ENCODE peak calls at places on chromosomes 6 and 20, in ten cellular contexts. P is endodermal cell, W is GM10248, Y is A549, D is adrenal gland, V is esophagus muscularis mucosa, L is transverse colon, G is mesothelial cell of epicardium, Q is fibroblast of pulmonary artery, Z is psoas muscle. J is an unnamed sample.

GRCh38 chr6:121881974-121882667 is 446.7 kb downstream of the GJA1 start:
- DNase-seq in P (no peak), W (no peak), Y (no peak), D (no peak), V (no peak), L (no peak), G (no peak), Q (peak), Z (no peak), J (no peak)

GRCh38 chr20:64238851-64239387 is 16.6 kb upstream of the PCMTD2 start:
- DNase-seq in P (no peak), W (peak), Y (no peak), D (no peak), V (no peak), L (no peak), G (no peak), Q (no peak), Z (peak), J (no peak)

GRCh38 chr20:59518881-59519706 is 85.2 kb upstream of the PHACTR3 start:
- DNase-seq in P (peak), W (peak), Y (peak), D (peak), V (peak), L (peak), G (no peak), Q (peak), Z (no peak), J (no peak)

GRCh38 chr6:24935753-24936152 is at the start of gene RIPOR2:
- DNase-seq in P (peak), W (peak), Y (no peak), D (no peak), V (no peak), L (peak), G (no peak), Q (no peak), Z (peak), J (no peak)

GRCh38 chr20:61670274-61670673 is 395.4 kb downstream of the TAF4 start:
- DNase-seq in P (no peak), W (no peak), Y (no peak), D (no peak), V (no peak), L (no peak), G (no peak), Q (no peak), Z (no peak), J (no peak)

GRCh38 chr6:49698538-49699205 is 14.7 kb downstream of the CRISP2 start:
- DNase-seq in P (no peak), W (no peak), Y (no peak), D (no peak), V (no peak), L (no peak), G (no peak), Q (no peak), Z (no peak), J (no peak)

GRCh38 chr20:49187330-49188100 is 619 bp downstream of the STAU1 start:
- DNase-seq in P (peak), W (peak), Y (no peak), D (peak), V (no peak), L (peak), G (no peak), Q (no peak), Z (peak), J (no peak)

GRCh38 chr20:35434085-35435005 is 3.7 kb downstream of the GDF5 start:
- DNase-seq in P (no peak), W (no peak), Y (no peak), D (no peak), V (no peak), L (no peak), G (no peak), Q (peak), Z (peak), J (no peak)

GRCh38 chr6:29617782-29618557 is 15.0 kb downstream of the GABBR1 start:
- DNase-seq in P (peak), W (no peak), Y (peak), D (no peak), V (no peak), L (no peak), G (no peak), Q (no peak), Z (no peak), J (no peak)

GRCh38 chr6:29520232-29520631 is 32.5 kb upstream of the MAS1L start:
- DNase-seq in P (peak), W (no peak), Y (no peak), D (no peak), V (peak), L (no peak), G (no peak), Q (no peak), Z (no peak), J (peak)

GRCh38 chr6:31582230-31582601 is at the start of gene LTB:
- DNase-seq in P (no peak), W (no peak), Y (no peak), D (no peak), V (no peak), L (peak), G (no peak), Q (no peak), Z (no peak), J (no peak)

GRCh38 chr6:87697581-87698552 is 4.2 kb downstream of the AKIRIN2 start:
- DNase-seq in P (no peak), W (no peak), Y (no peak), D (no peak), V (no peak), L (no peak), G (no peak), Q (peak), Z (no peak), J (no peak)

GRCh38 chr6:88246654-88247053 is 80.5 kb upstream of the CNR1 start:
- DNase-seq in P (peak), W (no peak), Y (no peak), D (no peak), V (no peak), L (no peak), G (no peak), Q (no peak), Z (no peak), J (no peak)

DNA sequence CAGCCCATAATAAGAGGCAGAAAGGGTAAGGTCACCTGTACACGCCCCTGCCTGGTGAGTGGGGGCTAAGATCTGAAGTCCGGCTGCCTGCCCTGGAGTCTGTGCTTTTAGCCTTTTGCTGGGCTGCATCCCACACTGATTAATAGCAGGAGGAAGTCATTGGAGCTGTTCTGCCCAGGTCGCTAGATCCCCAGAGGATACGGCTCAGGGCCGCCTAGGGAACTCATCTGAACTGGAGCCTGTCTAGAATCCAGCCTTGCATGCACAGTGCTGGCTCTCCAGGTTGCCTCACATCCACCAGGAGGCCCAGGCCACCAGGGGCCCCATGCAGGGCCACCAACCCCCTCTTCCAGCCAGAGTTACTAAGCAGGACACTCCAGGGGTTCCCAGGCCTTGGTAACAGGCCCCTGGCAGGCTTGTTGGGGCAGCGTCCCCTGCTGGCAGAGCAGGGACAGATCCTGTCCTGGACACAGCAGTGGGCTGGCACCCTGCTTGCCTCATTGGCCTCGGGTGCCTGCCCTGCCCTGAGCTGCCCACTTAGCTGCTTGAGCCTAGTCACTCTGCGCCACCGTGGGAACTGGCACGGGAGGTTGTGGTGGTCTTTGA is 35.3 kb downstream of the EFCAB8 start:
- DNase-seq in P (peak), W (peak), Y (peak), D (peak), V (no peak), L (no peak), G (no peak), Q (peak), Z (no peak), J (no peak)
- TF ChIP-seq CTCF in P (peak), W (peak), Y (peak), D (peak), V (no peak), L (peak), G (no peak), Q (peak), Z (no peak), J (peak)

DNA sequence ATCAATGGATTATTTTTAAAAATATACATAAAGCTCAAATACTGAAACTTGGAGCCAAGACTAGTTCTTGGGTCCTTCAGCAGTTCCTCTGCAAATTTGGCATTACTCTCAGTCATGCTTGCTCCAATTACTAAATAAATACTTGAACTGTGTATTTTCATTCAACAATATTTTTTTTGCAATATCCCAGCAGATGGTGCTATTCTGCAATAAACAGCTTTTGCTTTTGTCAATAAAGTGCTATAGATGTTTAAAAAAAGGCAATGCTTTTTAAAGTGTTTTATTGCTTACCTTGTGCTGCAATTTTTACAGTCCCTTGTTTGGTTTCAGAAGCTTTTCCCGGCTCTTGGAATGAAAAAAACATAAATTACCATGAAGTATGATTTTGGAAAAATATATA is 243.4 kb downstream of the TRDN start:
- DNase-seq in P (no peak), W (no peak), Y (no peak), D (no peak), V (no peak), L (no peak), G (no peak), Q (peak), Z (no peak), J (no peak)
- TF ChIP-seq CTCF in P (peak), W (no peak), Y (peak), D (peak), V (no peak), L (no peak), G (peak), Q (peak), Z (peak), J (peak)

DNA sequence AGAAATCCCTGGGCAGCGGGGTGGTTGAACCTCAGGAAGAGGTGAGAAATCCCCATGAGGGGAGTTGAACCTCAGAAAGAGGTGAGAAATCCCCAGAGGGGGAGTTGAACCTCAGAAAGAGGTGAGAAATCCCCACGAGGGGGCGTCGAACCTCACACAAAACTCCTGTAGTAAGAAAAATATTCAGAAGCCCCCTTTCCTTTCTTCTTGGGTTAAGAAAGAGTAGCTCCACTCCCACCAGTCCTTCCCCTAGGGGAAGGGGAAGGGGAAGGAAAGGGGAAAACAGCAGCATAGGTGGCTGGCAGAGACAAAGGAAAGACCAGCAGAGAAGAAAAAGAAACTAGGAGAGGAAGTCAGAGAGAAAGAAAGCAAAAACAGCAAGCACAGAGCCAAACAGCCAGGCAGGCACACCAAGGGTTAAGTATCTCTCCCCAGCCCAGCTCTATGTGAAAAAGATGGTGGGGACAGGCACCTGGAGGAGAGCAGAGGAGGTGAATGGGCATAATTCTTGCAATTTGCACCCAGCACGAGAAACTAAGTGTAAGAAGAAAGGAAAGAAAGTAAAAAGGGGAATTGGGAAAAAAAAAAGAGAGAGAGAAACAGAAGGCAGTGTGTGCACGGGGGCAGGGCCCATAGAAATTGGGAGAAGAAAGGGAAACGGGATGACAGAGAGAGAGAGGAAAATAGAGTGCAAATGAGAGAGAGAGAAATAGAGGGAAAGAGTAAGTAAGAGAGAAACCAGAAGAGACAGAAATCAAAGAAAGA is 88.2 kb downstream of the PLG start:
- DNase-seq in P (peak), W (no peak), Y (no peak), D (no peak), V (peak), L (no peak), G (no peak), Q (no peak), Z (no peak), J (no peak)
- TF ChIP-seq CTCF in P (peak), W (no peak), Y (peak), D (no peak), V (no peak), L (no peak), G (no peak), Q (no peak), Z (no peak), J (peak)

DNA sequence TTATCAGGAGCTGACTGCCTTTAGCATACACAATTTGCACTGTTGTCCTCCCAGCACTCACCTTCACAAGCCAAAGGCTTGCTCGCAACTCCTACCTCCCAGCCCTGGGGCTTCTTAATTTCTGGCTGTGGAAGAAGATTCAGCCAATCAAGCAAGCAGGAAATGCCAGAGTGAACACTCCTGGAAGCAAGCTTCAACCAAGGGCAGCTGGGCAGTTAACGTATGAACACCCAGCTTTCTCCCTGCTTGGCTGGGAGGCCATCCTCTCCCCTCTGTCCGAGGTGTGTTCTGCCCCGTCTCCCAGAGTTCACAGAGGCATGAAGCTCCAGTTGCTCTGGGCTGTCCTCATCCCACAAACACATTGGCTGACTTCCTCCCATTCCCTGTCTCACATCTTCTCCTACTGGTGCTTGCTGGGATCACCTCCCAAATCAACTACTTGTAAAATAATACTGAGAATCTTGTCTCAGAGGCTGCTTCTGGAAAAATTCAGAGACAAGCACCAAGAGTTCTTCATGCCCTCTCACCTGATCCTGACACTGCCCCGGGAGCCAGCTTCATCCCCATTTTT is 15.3 kb upstream of the SRSF6 start:
- DNase-seq in P (peak), W (no peak), Y (peak), D (no peak), V (no peak), L (no peak), G (no peak), Q (peak), Z (no peak), J (no peak)
- TF ChIP-seq CTCF in P (peak), W (no peak), Y (no peak), D (no peak), V (no peak), L (no peak), G (no peak), Q (peak), Z (no peak), J (no peak)

DNA sequence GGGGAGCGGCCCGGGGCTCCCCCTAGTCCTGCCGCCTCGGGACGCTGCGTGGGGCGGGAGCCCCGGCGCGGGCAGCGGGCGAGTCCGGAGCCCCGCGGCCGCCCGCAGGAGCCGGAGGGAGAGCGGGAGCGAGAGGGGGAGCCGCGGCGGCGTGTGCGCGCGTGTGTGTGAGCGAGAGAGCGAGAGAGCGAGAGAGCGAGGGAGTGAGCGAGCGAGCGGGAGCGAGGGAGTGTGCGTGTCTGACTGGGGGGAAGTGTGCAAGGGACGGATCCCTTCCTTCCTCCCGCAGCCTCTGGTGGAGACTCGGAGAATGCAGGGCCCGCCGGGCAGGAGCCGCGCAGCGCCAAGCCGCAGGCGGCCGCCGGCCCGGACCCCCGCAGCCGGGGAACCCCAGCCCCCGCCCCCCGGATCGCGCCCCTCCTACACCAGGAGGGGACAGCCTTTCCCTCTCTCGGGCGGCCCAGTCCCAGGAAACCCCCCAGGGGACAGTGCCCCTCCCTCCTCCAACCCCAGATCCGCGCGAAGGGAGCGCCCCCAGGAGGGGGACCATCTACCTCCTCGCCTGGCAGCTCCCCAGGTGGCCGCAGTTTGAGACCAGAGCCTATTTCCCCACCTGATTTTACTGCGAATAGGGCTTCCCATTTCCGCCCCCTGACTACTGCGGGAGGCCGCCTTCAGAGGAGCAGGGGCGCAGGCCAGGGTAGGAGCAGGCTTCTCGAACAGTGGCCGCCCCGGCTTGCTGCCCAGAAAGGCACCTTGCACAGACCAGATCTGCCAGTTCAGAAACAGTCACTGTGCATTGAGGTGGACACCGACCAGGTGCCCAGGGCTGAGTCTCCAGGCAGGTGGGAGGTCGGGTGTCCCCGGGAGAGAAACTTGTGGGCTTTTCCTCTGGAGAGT is at the start of gene CDH22:
- DNase-seq in P (peak), W (peak), Y (peak), D (peak), V (no peak), L (no peak), G (peak), Q (peak), Z (peak), J (no peak)
- TF ChIP-seq CTCF in P (peak), W (peak), Y (peak), D (peak), V (peak), L (peak), G (peak), Q (peak), Z (peak), J (peak)

GRCh38 chr20:11267131-11267761 is 593.4 kb upstream of the JAG1 start:
- DNase-seq in P (peak), W (peak), Y (peak), D (peak), V (no peak), L (no peak), G (no peak), Q (peak), Z (peak), J (peak)
- TF ChIP-seq CTCF in P (no peak), W (no peak), Y (no peak), D (no peak), V (no peak), L (no peak), G (no peak), Q (peak), Z (no peak), J (no peak)